ENCODE peak calls at places on chromosomes 1 and 21, in seven cellular contexts. C is left colon, F is glomerular endothelial cell, O is ELF-1, M is GM13976, B is retina, R is astrocyte of the spinal cord. W is an unnamed sample.

GRCh38 chr1:52552505-52553371 is at the start of gene TUT4:
- DNase-seq in C (peak; percentile 78), F (no peak), O (peak; percentile 86), M (peak; percentile 77), B (peak; percentile 91), R (peak; percentile 87), W (peak; percentile 72)

GRCh38 chr1:59730759-59731478 is 83.8 kb upstream of the HOOK1 start:
- DNase-seq in C (peak; percentile 66), F (peak; percentile 68), O (peak; percentile 40), M (no peak), B (no peak), R (peak; percentile 98), W (peak; percentile 59)

GRCh38 chr1:108200627-108201106 is 524 bp upstream of the SLC25A24 start:
- DNase-seq in C (peak; percentile 51), F (peak; percentile 29), O (no peak), M (peak; percentile 52), B (no peak), R (peak; percentile 72), W (peak; percentile 28)

GRCh38 chr1:3324704-3325535 is 129.5 kb upstream of the ARHGEF16 start:
- DNase-seq in C (no peak), F (no peak), O (no peak), M (no peak), B (no peak), R (no peak), W (no peak)

GRCh38 chr1:66996018-66996682 is 57.8 kb downstream of the SLC35D1 start:
- DNase-seq in C (peak; percentile 68), F (peak; percentile 42), O (peak; percentile 69), M (peak; percentile 40), B (peak; percentile 59), R (peak; percentile 79), W (peak; percentile 59)

GRCh38 chr21:44328242-44328895 is 10.8 kb downstream of the CFAP410 start:
- DNase-seq in C (no peak), F (no peak), O (no peak), M (no peak), B (no peak), R (no peak), W (no peak)

GRCh38 chr1:94321662-94322061 is 84.3 kb upstream of the ARHGAP29 start:
- DNase-seq in C (no peak), F (no peak), O (no peak), M (no peak), B (no peak), R (no peak), W (no peak)

GRCh38 chr1:93585059-93585966 is 96.3 kb downstream of the BCAR3 start:
- DNase-seq in C (peak; percentile 97), F (no peak), O (no peak), M (no peak), B (no peak), R (peak; percentile 62), W (peak; percentile 98)

GRCh38 chr21:42198949-42199348 is 20.0 kb upstream of the ABCG1 start:
- DNase-seq in C (no peak), F (no peak), O (no peak), M (no peak), B (no peak), R (peak; percentile 25), W (no peak)

GRCh38 chr1:145751491-145752021 is 32.3 kb downstream of the CD160 start:
- DNase-seq in C (no peak), F (peak; percentile 25), O (no peak), M (no peak), B (no peak), R (peak; percentile 96), W (no peak)

GRCh38 chr1:202034683-202035462 is 24.5 kb downstream of the ELF3 start:
- DNase-seq in C (peak; percentile 91), F (no peak), O (peak; percentile 83), M (peak; percentile 64), B (peak; percentile 22), R (peak; percentile 97), W (peak; percentile 99)

W was measured in Calu3.